ENCODE peak calls at places on chromosomes 1 and 21, in five cellular contexts. I, P, D, K and G are unnamed samples.
A peak's percentile ranks its signal among the peaks of the same experiment; 100 is the strongest.

GRCh38 chr1:62424412-62424811 is 12.4 kb upstream of the USP1 start:
- DNase-seq in I (no peak), P (no peak), D (no peak), K (peak; percentile 29), G (no peak)

GRCh38 chr1:40240390-40240789 is 7.3 kb upstream of the TMCO2 start:
- DNase-seq in I (no peak), P (no peak), D (no peak), K (no peak), G (no peak)

GRCh38 chr1:178993559-178993958 is 32.1 kb upstream of the FAM20B start:
- DNase-seq in I (no peak), P (no peak), D (no peak), K (no peak), G (no peak)

GRCh38 chr1:8133657-8134430 is 107.7 kb upstream of the ERRFI1 start:
- DNase-seq in I (no peak), P (no peak), D (no peak), K (no peak), G (no peak)

GRCh38 chr1:215083408-215083961 is 948 bp downstream of the KCNK2 start:
- DNase-seq in I (no peak), P (peak; percentile 17), D (peak; percentile 67), K (no peak), G (no peak)

GRCh38 chr1:221994274-221994698 is 252.4 kb upstream of the DUSP10 start:
- DNase-seq in I (peak; percentile 38), P (no peak), D (no peak), K (peak; percentile 12), G (no peak)

GRCh38 chr1:172902861-172903381 is 147.8 kb downstream of the TNFSF18 start:
- DNase-seq in I (no peak), P (no peak), D (no peak), K (no peak), G (no peak)

GRCh38 chr1:202852163-202852904 is 36.6 kb downstream of the RABIF start:
- DNase-seq in I (no peak), P (peak; percentile 67), D (peak; percentile 70), K (peak; percentile 86), G (no peak)

GRCh38 chr1:153570874-153571273 is 5.2 kb upstream of the S100A2 start:
- DNase-seq in I (no peak), P (no peak), D (no peak), K (no peak), G (no peak)

GRCh38 chr1:14541348-14541747 is 57.1 kb upstream of the KAZN start:
- DNase-seq in I (no peak), P (no peak), D (no peak), K (no peak), G (no peak)

GRCh38 chr1:22388666-22389455 is 62.8 kb upstream of the ZBTB40 start:
- DNase-seq in I (no peak), P (no peak), D (no peak), K (no peak), G (no peak)

GRCh38 chr1:173482683-173483082 is 5.5 kb downstream of the PRDX6 start:
- DNase-seq in I (no peak), P (no peak), D (no peak), K (no peak), G (no peak)

GRCh38 chr1:12135612-12136011 is 31.2 kb upstream of the TNFRSF1B start:
- DNase-seq in I (no peak), P (no peak), D (no peak), K (no peak), G (no peak)

GRCh38 chr1:180255538-180256352 is 25.7 kb downstream of the LHX4 start:
- DNase-seq in I (no peak), P (no peak), D (no peak), K (peak; percentile 24), G (no peak)

GRCh38 chr1:34398205-34398915 is 221.7 kb downstream of the C1orf94 start:
- DNase-seq in I (no peak), P (no peak), D (no peak), K (no peak), G (no peak)

GRCh38 chr1:35725591-35725990 is 6.9 kb upstream of the C1orf216 start:
- DNase-seq in I (no peak), P (no peak), D (no peak), K (no peak), G (no peak)

GRCh38 chr1:168112673-168113305 is 23.9 kb downstream of the GPR161 start:
- DNase-seq in I (peak; percentile 27), P (no peak), D (no peak), K (peak; percentile 55), G (no peak)

GRCh38 chr1:9849691-9850441 is 26.1 kb upstream of the CLSTN1 start:
- DNase-seq in I (no peak), P (no peak), D (no peak), K (peak; percentile 42), G (peak; percentile 66)

GRCh38 chr1:15617874-15618684 is 821 bp downstream of the DDI2 start:
- DNase-seq in I (peak; percentile 49), P (peak; percentile 73), D (peak; percentile 71), K (peak; percentile 67), G (no peak)

GRCh38 chr1:201468844-201469644 is at the start of gene PHLDA3:
- DNase-seq in I (no peak), P (peak; percentile 93), D (peak; percentile 82), K (peak; percentile 23), G (no peak)

GRCh38 chr1:31548518-31548898 is 27.8 kb upstream of the TINAGL1 start:
- DNase-seq in I (no peak), P (peak; percentile 32), D (no peak), K (peak; percentile 75), G (no peak)

GRCh38 chr21:26797878-26798456 is 47.2 kb downstream of the ADAMTS1 start:
- DNase-seq in I (no peak), P (no peak), D (no peak), K (no peak), G (no peak)

GRCh38 chr1:66251521-66251920 is 282.4 kb upstream of the SGIP1 start:
- DNase-seq in I (no peak), P (no peak), D (no peak), K (no peak), G (peak; percentile 79)

GRCh38 chr1:246860401-246860800 is 71.3 kb downstream of the AHCTF1 start:
- DNase-seq in I (no peak), P (no peak), D (no peak), K (no peak), G (no peak)

GRCh38 chr1:61097326-61097725 is 15.0 kb downstream of the NFIA start:
- DNase-seq in I (no peak), P (no peak), D (no peak), K (no peak), G (no peak)

GRCh38 chr1:41768538-41768937 is 150.2 kb downstream of the HIVEP3 start:
- DNase-seq in I (no peak), P (no peak), D (no peak), K (no peak), G (peak; percentile 87)

GRCh38 chr1:27528701-27529637 is 39.0 kb upstream of the WASF2 start:
- DNase-seq in I (no peak), P (no peak), D (no peak), K (peak; percentile 81), G (no peak)
- H3K4me3 ChIP-seq in I (no peak overlapping the region), P (no peak overlapping the region), D (peak overlapping the region; percentile 33), K (no peak overlapping the region), G (no peak overlapping the region)

GRCh38 chr1:225319951-225320350 is 107.9 kb downstream of the LBR start:
- DNase-seq in I (no peak), P (no peak), D (no peak), K (no peak), G (no peak)

GRCh38 chr1:225321784-225322183 is 106.1 kb downstream of the LBR start:
- DNase-seq in I (no peak), P (no peak), D (no peak), K (no peak), G (no peak)

GRCh38 chr1:225318706-225319575 is 108.9 kb downstream of the LBR start:
- DNase-seq in I (peak; percentile 2), P (peak; percentile 42), D (no peak), K (peak; percentile 60), G (peak; percentile 54)
- TF ChIP-seq GABPA in I (no peak), P (no peak), D (no peak), K (no peak), G (no peak)

GRCh38 chr1:18481190-18481920 is 625 bp downstream of the KLHDC7A start:
- DNase-seq in I (no peak), P (no peak), D (no peak), K (no peak), G (no peak)

GRCh38 chr1:18484276-18484675 is 3.5 kb downstream of the KLHDC7A start:
- DNase-seq in I (no peak), P (no peak), D (no peak), K (no peak), G (no peak)

GRCh38 chr1:18481921-18482701 is 1.4 kb downstream of the KLHDC7A start:
- DNase-seq in I (no peak), P (peak; percentile 61), D (no peak), K (peak; percentile 6), G (no peak)

GRCh38 chr1:18484726-18485125 is 4.0 kb downstream of the KLHDC7A start:
- DNase-seq in I (no peak), P (no peak), D (no peak), K (no peak), G (no peak)

DNA sequence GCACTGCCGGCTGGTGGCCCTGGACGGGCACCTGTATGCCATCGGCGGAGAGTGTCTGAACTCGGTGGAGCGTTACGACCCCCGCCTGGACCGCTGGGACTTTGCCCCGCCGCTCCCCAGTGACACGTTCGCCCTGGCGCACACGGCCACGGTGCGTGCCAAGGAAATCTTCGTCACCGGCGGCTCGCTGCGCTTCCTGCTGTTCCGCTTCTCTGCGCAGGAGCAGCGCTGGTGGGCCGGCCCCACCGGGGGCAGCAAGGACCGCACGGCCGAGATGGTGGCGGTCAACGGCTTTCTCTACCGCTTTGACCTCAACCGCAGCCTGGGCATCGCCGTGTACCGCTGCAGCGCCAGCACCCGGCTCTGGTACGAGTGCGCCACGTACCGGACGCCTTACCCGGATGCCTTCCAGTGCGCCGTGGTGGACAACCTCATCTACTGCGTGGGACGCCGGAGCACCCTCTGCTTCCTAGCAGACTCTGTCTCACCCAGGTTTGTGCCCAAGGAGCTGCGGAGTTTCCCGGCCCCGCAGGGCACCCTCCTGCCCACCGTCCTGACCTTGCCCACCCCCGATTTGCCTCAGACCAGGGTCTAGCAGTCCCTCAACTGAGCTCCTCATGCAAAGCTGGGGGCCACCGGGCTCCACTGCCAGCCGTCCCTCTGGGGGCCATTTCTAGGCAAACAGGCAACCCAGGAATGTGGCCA is 2.1 kb downstream of the KLHDC7A start:
- DNase-seq in I (no peak), P (peak; percentile 65), D (no peak), K (no peak), G (no peak)
- H3K4me3 ChIP-seq in I (no peak overlapping the region), P (no peak overlapping the region), D (no peak overlapping the region), K (no peak overlapping the region), G (no peak overlapping the region)

DNA sequence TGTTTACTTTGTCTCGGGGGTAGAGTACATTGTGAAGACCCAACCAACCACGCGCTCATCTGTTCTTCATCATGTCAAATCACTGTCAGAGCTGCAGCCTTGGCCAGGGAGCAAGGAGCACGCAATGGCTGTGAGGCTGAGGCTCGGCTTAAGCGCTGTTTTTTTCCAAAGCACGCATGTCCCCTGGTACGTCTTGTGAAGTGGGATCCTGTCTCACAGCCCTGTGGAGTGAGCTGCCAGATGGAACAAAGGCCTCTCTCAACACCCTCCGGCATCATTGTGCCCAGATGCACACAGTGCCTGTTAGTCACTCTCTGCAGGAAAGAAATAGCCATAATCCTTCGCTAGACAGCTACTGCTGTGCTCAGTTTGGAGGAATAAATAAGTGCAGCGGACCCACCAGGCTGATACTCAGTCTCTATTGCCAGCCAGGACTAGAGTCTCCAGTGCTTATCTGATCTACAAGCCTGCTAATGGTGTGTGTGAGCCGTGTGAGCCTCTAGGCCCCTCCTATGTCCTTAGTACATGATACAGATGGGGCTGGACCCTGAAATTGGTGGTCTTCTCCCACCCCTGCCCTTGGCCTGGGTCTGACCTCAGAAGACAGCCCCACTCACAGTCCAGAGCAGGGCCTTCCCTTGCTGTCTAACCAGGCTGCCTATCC is 91.3 kb upstream of the COA6 start:
- DNase-seq in I (no peak), P (peak; percentile 74), D (no peak), K (no peak), G (no peak)
- TF ChIP-seq GABPA in I (no peak), P (no peak), D (no peak), K (no peak), G (no peak)

GRCh38 chr1:117660266-117660973 is 54.6 kb downstream of the TENT5C start:
- DNase-seq in I (no peak), P (no peak), D (no peak), K (peak; percentile 68), G (no peak)
- H3K4me3 ChIP-seq in I (no peak overlapping the region), P (no peak overlapping the region), D (no peak overlapping the region), K (no peak overlapping the region), G (no peak overlapping the region)